ENCODE peak calls at places on chromosomes 12 and 14, in nine cellular contexts. G is uterus; Y is neural progenitor cell; E is PC-9; A is stimulated activated CD8-positive, alpha-beta memory T cell treated with anti-CD3 and anti-CD28 coated beads, Interleukin-4, amount 100 ng/mL, for 1 hour; P is activated CD4-positive, alpha-beta memory T cell treated with anti-CD3 and anti-CD28 coated beads, Interleukin-2, amount 10 ng/mL, durations not matched to agents 7 days and 5 days; Q is globus pallidus; C is AML-193; L is non-pigmented ciliary epithelial cell. Z is an unnamed sample.
A peak's percentile ranks its signal among the peaks of the same experiment; 100 is the strongest.

GRCh38 chr12:23980826-23981225 is 31.4 kb upstream of the SOX5 start:
- DNase-seq in P (no peak), G (no peak), E (no peak), Y (no peak), C (no peak), Q (no peak), A (no peak), L (no peak), Z (no peak)

GRCh38 chr14:32635103-32635719 is 303.5 kb upstream of the NPAS3 start:
- DNase-seq in Q (no peak), A (no peak), G (no peak), E (no peak), C (no peak), L (peak; percentile 18), P (no peak), Y (no peak), Z (no peak)

GRCh38 chr14:70014696-70015095 is 135.5 kb downstream of the SMOC1 start:
- DNase-seq in E (no peak), Q (no peak), G (no peak), C (no peak), P (no peak), L (no peak), Y (no peak), A (no peak), Z (no peak)

GRCh38 chr12:28040251-28040650 is 67.7 kb upstream of the PTHLH start:
- DNase-seq in A (no peak), L (no peak), Q (no peak), E (no peak), P (no peak), Y (no peak), C (no peak), G (no peak), Z (no peak)

GRCh38 chr12:89427508-89428156 is 75.3 kb upstream of the DUSP6 start:
- DNase-seq in Y (no peak), P (peak; percentile 48), A (no peak), L (no peak), E (no peak), Q (no peak), C (peak; percentile 17), G (no peak), Z (no peak)

GRCh38 chr12:46266869-46267617 is 1.8 kb downstream of the SLC38A1 start:
- DNase-seq in C (no peak), Q (peak; percentile 45), E (peak; percentile 47), P (peak; percentile 69), Y (peak; percentile 82), A (peak; percentile 28), G (peak; percentile 51), L (no peak), Z (peak; percentile 88)

GRCh38 chr12:34350092-34351041 is 328.1 kb downstream of the ALG10 start:
- DNase-seq in Q (no peak), G (no peak), E (no peak), C (no peak), L (no peak), Y (no peak), A (no peak), P (no peak), Z (no peak)

GRCh38 chr12:54583726-54584125 is 4.7 kb downstream of the PPP1R1A start:
- DNase-seq in E (no peak), G (no peak), Y (no peak), P (no peak), C (no peak), A (no peak), Q (no peak), L (no peak), Z (peak; percentile 40)

GRCh38 chr12:78392918-78393317 is 471.7 kb upstream of the SYT1 start:
- DNase-seq in C (no peak), E (no peak), A (no peak), P (no peak), Y (no peak), G (no peak), Q (peak; percentile 11), L (peak; percentile 18), Z (peak; percentile 75)

GRCh38 chr14:74949859-74950572 is 5.4 kb downstream of the PGF start:
- DNase-seq in L (no peak), P (no peak), Q (no peak), C (no peak), Y (no peak), G (no peak), E (no peak), A (no peak), Z (no peak)

GRCh38 chr12:115541891-115542361 is 735.6 kb downstream of the MED13L start:
- DNase-seq in Y (no peak), P (no peak), G (no peak), Q (no peak), A (no peak), C (no peak), L (no peak), E (no peak), Z (no peak)

GRCh38 chr12:47935196-47935595 is 28.2 kb upstream of the TMEM106C start:
- DNase-seq in Q (peak; percentile 4), A (no peak), P (no peak), L (no peak), G (no peak), C (no peak), Y (no peak), E (no peak), Z (peak; percentile 57)

GRCh38 chr12:56119361-56119796 is 1.3 kb downstream of the ZC3H10 start:
- DNase-seq in Q (peak; percentile 71), L (peak; percentile 82), Y (peak; percentile 87), G (peak; percentile 85), E (peak; percentile 70), P (peak; percentile 67), A (no peak), C (peak; percentile 77), Z (peak; percentile 97)

GRCh38 chr12:27627123-27627835 is 69.0 kb upstream of the REP15 start:
- DNase-seq in P (no peak), C (peak; percentile 26), L (no peak), A (no peak), G (peak; percentile 38), Q (no peak), E (no peak), Y (no peak), Z (no peak)

GRCh38 chr12:53862206-53862605 is 76.4 kb upstream of the HOXC13 start:
- DNase-seq in C (no peak), P (no peak), Y (no peak), G (no peak), E (no peak), A (no peak), L (no peak), Q (no peak), Z (no peak)

GRCh38 chr14:93160353-93160801 is 24.3 kb downstream of the MOAP1 start:
- DNase-seq in L (no peak), Y (peak; percentile 45), C (peak; percentile 37), P (peak; percentile 28), G (no peak), Q (no peak), E (no peak), A (no peak), Z (peak; percentile 47)

GRCh38 chr14:68969278-68969677 is 9.8 kb downstream of the ACTN1 start:
- DNase-seq in L (no peak), A (no peak), Q (no peak), C (no peak), E (no peak), Y (no peak), G (no peak), P (no peak), Z (no peak)

GRCh38 chr12:10211101-10211974 is 1.3 kb upstream of the GABARAPL1 start:
- DNase-seq in Q (no peak), L (no peak), E (no peak), Y (no peak), C (no peak), P (no peak), G (peak; percentile 28), A (no peak), Z (peak; percentile 7)

GRCh38 chr12:47714823-47715386 is 9.1 kb upstream of the RPAP3 start:
- DNase-seq in P (no peak), A (no peak), Y (no peak), Q (no peak), C (no peak), L (no peak), G (no peak), E (no peak), Z (no peak)

GRCh38 chr14:35107866-35108265 is 13.9 kb downstream of the PPP2R3C start:
- DNase-seq in Q (no peak), G (no peak), C (no peak), A (no peak), E (no peak), L (no peak), P (no peak), Y (no peak), Z (no peak)

GRCh38 chr12:67515679-67516363 is 132.7 kb upstream of the DYRK2 start:
- DNase-seq in Q (no peak), L (no peak), E (peak; percentile 3), Y (no peak), G (no peak), C (no peak), P (peak; percentile 66), A (no peak), Z (peak; percentile 78)

GRCh38 chr14:100535287-100536131 is 51.7 kb downstream of the BEGAIN start:
- DNase-seq in A (no peak), L (no peak), Y (no peak), P (peak; percentile 14), C (no peak), G (peak; percentile 12), Q (no peak), E (no peak), Z (no peak)

GRCh38 chr12:54983536-54984102 is 943 bp downstream of the TESPA1 start:
- DNase-seq in Q (no peak), E (no peak), A (no peak), C (no peak), L (no peak), G (no peak), Y (no peak), P (no peak), Z (no peak)